ENCODE peak calls at places on chromosomes 5 and 9, in seven cellular contexts. One of them, this sample, is unnamed.

GRCh38 chr9:135858491-135859185 is 48.7 kb downstream of the CAMSAP1 start:
- DNase-seq in Calu3: no peak
- DNase-seq in nephron progenitor cell: no peak
- DNase-seq in fibroblast of the conjunctiva: no peak
- DNase-seq in HCT116: no peak
- DNase-seq in kidney tubule cell: peak; percentile 29
- DNase-seq in GM19239: no peak
- DNase-seq in this sample: no peak

GRCh38 chr5:151434570-151435237 is 12.7 kb upstream of the SLC36A1 start:
- DNase-seq in Calu3: no peak
- DNase-seq in nephron progenitor cell: no peak
- DNase-seq in fibroblast of the conjunctiva: no peak
- DNase-seq in HCT116: no peak
- DNase-seq in kidney tubule cell: no peak
- DNase-seq in GM19239: no peak
- DNase-seq in this sample: no peak

GRCh38 chr5:141022384-141022783 is 28.8 kb upstream of the PCDHB1 start:
- DNase-seq in Calu3: no peak
- DNase-seq in nephron progenitor cell: no peak
- DNase-seq in fibroblast of the conjunctiva: no peak
- DNase-seq in HCT116: no peak
- DNase-seq in kidney tubule cell: no peak
- DNase-seq in GM19239: no peak
- DNase-seq in this sample: no peak

GRCh38 chr5:68071731-68072130 is 143.8 kb upstream of the PIK3R1 start:
- DNase-seq in Calu3: no peak
- DNase-seq in nephron progenitor cell: no peak
- DNase-seq in fibroblast of the conjunctiva: no peak
- DNase-seq in HCT116: no peak
- DNase-seq in kidney tubule cell: no peak
- DNase-seq in GM19239: no peak
- DNase-seq in this sample: peak; percentile 10

GRCh38 chr9:123391233-123391632 is 35.2 kb downstream of the CRB2 start:
- DNase-seq in Calu3: no peak
- DNase-seq in nephron progenitor cell: no peak
- DNase-seq in fibroblast of the conjunctiva: no peak
- DNase-seq in HCT116: no peak
- DNase-seq in kidney tubule cell: no peak
- DNase-seq in GM19239: no peak
- DNase-seq in this sample: no peak

GRCh38 chr5:27388755-27389154 is 350.4 kb upstream of the CDH9 start:
- DNase-seq in Calu3: no peak
- DNase-seq in nephron progenitor cell: no peak
- DNase-seq in fibroblast of the conjunctiva: no peak
- DNase-seq in HCT116: no peak
- DNase-seq in kidney tubule cell: peak; percentile 58
- DNase-seq in GM19239: no peak
- DNase-seq in this sample: no peak

GRCh38 chr9:123776856-123777560 is 152.9 kb downstream of the DENND1A start:
- DNase-seq in Calu3: no peak
- DNase-seq in nephron progenitor cell: no peak
- DNase-seq in fibroblast of the conjunctiva: no peak
- DNase-seq in HCT116: no peak
- DNase-seq in kidney tubule cell: no peak
- DNase-seq in GM19239: no peak
- DNase-seq in this sample: no peak

GRCh38 chr9:16787724-16788123 is 82.7 kb downstream of the BNC2 start:
- DNase-seq in Calu3: no peak
- DNase-seq in nephron progenitor cell: no peak
- DNase-seq in fibroblast of the conjunctiva: no peak
- DNase-seq in HCT116: no peak
- DNase-seq in kidney tubule cell: peak; percentile 18
- DNase-seq in GM19239: no peak
- DNase-seq in this sample: no peak

GRCh38 chr5:4563400-4563799 is 576.7 kb upstream of the ADAMTS16 start:
- DNase-seq in Calu3: no peak
- DNase-seq in nephron progenitor cell: peak; percentile 40
- DNase-seq in fibroblast of the conjunctiva: peak; percentile 22
- DNase-seq in HCT116: no peak
- DNase-seq in kidney tubule cell: peak; percentile 32
- DNase-seq in GM19239: no peak
- DNase-seq in this sample: no peak

GRCh38 chr9:132670359-132670815 is at the start of gene GTF3C4:
- DNase-seq in Calu3: peak; percentile 74
- DNase-seq in nephron progenitor cell: peak; percentile 90
- DNase-seq in fibroblast of the conjunctiva: peak; percentile 48
- DNase-seq in HCT116: peak; percentile 46
- DNase-seq in kidney tubule cell: peak; percentile 82
- DNase-seq in GM19239: peak; percentile 69
- DNase-seq in this sample: peak; percentile 95

GRCh38 chr5:149445739-149446369 is 66.8 kb upstream of the IL17B start:
- DNase-seq in Calu3: no peak
- DNase-seq in nephron progenitor cell: no peak
- DNase-seq in fibroblast of the conjunctiva: peak; percentile 82
- DNase-seq in HCT116: no peak
- DNase-seq in kidney tubule cell: peak; percentile 97
- DNase-seq in GM19239: no peak
- DNase-seq in this sample: no peak

GRCh38 chr9:137382728-137383452 is 40.1 kb downstream of the EXD3 start:
- DNase-seq in Calu3: no peak
- DNase-seq in nephron progenitor cell: no peak
- DNase-seq in fibroblast of the conjunctiva: no peak
- DNase-seq in HCT116: no peak
- DNase-seq in kidney tubule cell: no peak
- DNase-seq in GM19239: no peak
- DNase-seq in this sample: no peak

GRCh38 chr5:84364043-84364442 is 20.6 kb downstream of the EDIL3 start:
- DNase-seq in Calu3: no peak
- DNase-seq in nephron progenitor cell: no peak
- DNase-seq in fibroblast of the conjunctiva: no peak
- DNase-seq in HCT116: no peak
- DNase-seq in kidney tubule cell: no peak
- DNase-seq in GM19239: no peak
- DNase-seq in this sample: no peak

GRCh38 chr5:127589309-127590036 is 59.4 kb upstream of the CTXN3 start:
- DNase-seq in Calu3: no peak
- DNase-seq in nephron progenitor cell: no peak
- DNase-seq in fibroblast of the conjunctiva: no peak
- DNase-seq in HCT116: no peak
- DNase-seq in kidney tubule cell: no peak
- DNase-seq in GM19239: no peak
- DNase-seq in this sample: no peak

GRCh38 chr9:129852575-129852974 is 17.3 kb downstream of the USP20 start:
- DNase-seq in Calu3: no peak
- DNase-seq in nephron progenitor cell: no peak
- DNase-seq in fibroblast of the conjunctiva: no peak
- DNase-seq in HCT116: no peak
- DNase-seq in kidney tubule cell: no peak
- DNase-seq in GM19239: no peak
- DNase-seq in this sample: no peak

GRCh38 chr9:94805585-94805984 is 79.1 kb downstream of the AOPEP start:
- DNase-seq in Calu3: peak; percentile 75
- DNase-seq in nephron progenitor cell: no peak
- DNase-seq in fibroblast of the conjunctiva: peak; percentile 62
- DNase-seq in HCT116: peak; percentile 33
- DNase-seq in kidney tubule cell: peak; percentile 72
- DNase-seq in GM19239: no peak
- DNase-seq in this sample: no peak

GRCh38 chr9:109586993-109587392 is 88.9 kb upstream of the PTPN3 start:
- DNase-seq in Calu3: no peak
- DNase-seq in nephron progenitor cell: no peak
- DNase-seq in fibroblast of the conjunctiva: no peak
- DNase-seq in HCT116: no peak
- DNase-seq in kidney tubule cell: no peak
- DNase-seq in GM19239: no peak
- DNase-seq in this sample: no peak

GRCh38 chr9:111661802-111662491 is 542 bp downstream of the GNG10 start:
- DNase-seq in Calu3: peak; percentile 25
- DNase-seq in nephron progenitor cell: no peak
- DNase-seq in fibroblast of the conjunctiva: no peak
- DNase-seq in HCT116: no peak
- DNase-seq in kidney tubule cell: peak; percentile 57
- DNase-seq in GM19239: peak; percentile 55
- DNase-seq in this sample: peak; percentile 58

GRCh38 chr5:173902743-173903142 is 14.6 kb downstream of the CPEB4 start:
- DNase-seq in Calu3: no peak
- DNase-seq in nephron progenitor cell: no peak
- DNase-seq in fibroblast of the conjunctiva: no peak
- DNase-seq in HCT116: no peak
- DNase-seq in kidney tubule cell: no peak
- DNase-seq in GM19239: no peak
- DNase-seq in this sample: no peak

GRCh38 chr5:61332891-61333350 is 863 bp downstream of the ZSWIM6 start:
- DNase-seq in Calu3: peak; percentile 34
- DNase-seq in nephron progenitor cell: no peak
- DNase-seq in fibroblast of the conjunctiva: no peak
- DNase-seq in HCT116: no peak
- DNase-seq in kidney tubule cell: peak; percentile 80
- DNase-seq in GM19239: peak; percentile 19
- DNase-seq in this sample: peak; percentile 56

GRCh38 chr9:73370053-73370452 is 218.4 kb downstream of the ANXA1 start:
- DNase-seq in Calu3: no peak
- DNase-seq in nephron progenitor cell: no peak
- DNase-seq in fibroblast of the conjunctiva: no peak
- DNase-seq in HCT116: no peak
- DNase-seq in kidney tubule cell: no peak
- DNase-seq in GM19239: no peak
- DNase-seq in this sample: no peak

GRCh38 chr5:175002128-175002527 is 277.7 kb downstream of the MSX2 start:
- DNase-seq in Calu3: no peak
- DNase-seq in nephron progenitor cell: no peak
- DNase-seq in fibroblast of the conjunctiva: no peak
- DNase-seq in HCT116: no peak
- DNase-seq in kidney tubule cell: no peak
- DNase-seq in GM19239: no peak
- DNase-seq in this sample: no peak

GRCh38 chr9:1995084-1995483 is 20.1 kb upstream of the SMARCA2 start:
- DNase-seq in Calu3: no peak
- DNase-seq in nephron progenitor cell: no peak
- DNase-seq in fibroblast of the conjunctiva: no peak
- DNase-seq in HCT116: no peak
- DNase-seq in kidney tubule cell: no peak
- DNase-seq in GM19239: no peak
- DNase-seq in this sample: no peak

GRCh38 chr9:14051459-14051858 is 262.5 kb downstream of the NFIB start:
- DNase-seq in Calu3: no peak
- DNase-seq in nephron progenitor cell: no peak
- DNase-seq in fibroblast of the conjunctiva: no peak
- DNase-seq in HCT116: no peak
- DNase-seq in kidney tubule cell: no peak
- DNase-seq in GM19239: no peak
- DNase-seq in this sample: no peak

GRCh38 chr5:59560553-59560952 is 333.0 kb downstream of the PDE4D start:
- DNase-seq in Calu3: no peak
- DNase-seq in nephron progenitor cell: no peak
- DNase-seq in fibroblast of the conjunctiva: no peak
- DNase-seq in HCT116: no peak
- DNase-seq in kidney tubule cell: no peak
- DNase-seq in GM19239: no peak
- DNase-seq in this sample: no peak

GRCh38 chr5:14739961-14740360 is 75.4 kb downstream of the OTULIN start:
- DNase-seq in Calu3: no peak
- DNase-seq in nephron progenitor cell: no peak
- DNase-seq in fibroblast of the conjunctiva: no peak
- DNase-seq in HCT116: no peak
- DNase-seq in kidney tubule cell: no peak
- DNase-seq in GM19239: no peak
- DNase-seq in this sample: no peak

GRCh38 chr9:133135193-133135745 is 14.2 kb upstream of the RALGDS start:
- DNase-seq in Calu3: peak; percentile 89
- DNase-seq in nephron progenitor cell: no peak
- DNase-seq in fibroblast of the conjunctiva: peak; percentile 49
- DNase-seq in HCT116: peak; percentile 90
- DNase-seq in kidney tubule cell: peak; percentile 98
- DNase-seq in GM19239: no peak
- DNase-seq in this sample: no peak

GRCh38 chr5:150656191-150657132 is 4.6 kb upstream of the MYOZ3 start:
- DNase-seq in Calu3: peak; percentile 88
- DNase-seq in nephron progenitor cell: peak; percentile 89
- DNase-seq in fibroblast of the conjunctiva: peak; percentile 37
- DNase-seq in HCT116: no peak
- DNase-seq in kidney tubule cell: peak; percentile 66
- DNase-seq in GM19239: peak; percentile 95
- DNase-seq in this sample: peak; percentile 93

GRCh38 chr5:112687306-112687705 is 50.4 kb upstream of the APC start:
- DNase-seq in Calu3: no peak
- DNase-seq in nephron progenitor cell: no peak
- DNase-seq in fibroblast of the conjunctiva: no peak
- DNase-seq in HCT116: no peak
- DNase-seq in kidney tubule cell: no peak
- DNase-seq in GM19239: no peak
- DNase-seq in this sample: no peak

GRCh38 chr5:156922207-156922792 is 40.7 kb downstream of the TIMD4 start:
- DNase-seq in Calu3: no peak
- DNase-seq in nephron progenitor cell: no peak
- DNase-seq in fibroblast of the conjunctiva: no peak
- DNase-seq in HCT116: no peak
- DNase-seq in kidney tubule cell: no peak
- DNase-seq in GM19239: no peak
- DNase-seq in this sample: peak; percentile 36

GRCh38 chr9:15696979-15697378 is 144.1 kb downstream of the CCDC171 start:
- DNase-seq in Calu3: no peak
- DNase-seq in nephron progenitor cell: no peak
- DNase-seq in fibroblast of the conjunctiva: no peak
- DNase-seq in HCT116: no peak
- DNase-seq in kidney tubule cell: no peak
- DNase-seq in GM19239: no peak
- DNase-seq in this sample: no peak

GRCh38 chr9:129362287-129363098 is 184.4 kb upstream of the IER5L start:
- DNase-seq in Calu3: peak; percentile 72
- DNase-seq in nephron progenitor cell: no peak
- DNase-seq in fibroblast of the conjunctiva: no peak
- DNase-seq in HCT116: no peak
- DNase-seq in kidney tubule cell: peak; percentile 89
- DNase-seq in GM19239: no peak
- DNase-seq in this sample: no peak

GRCh38 chr9:131575121-131575640 is 29.9 kb downstream of the PRRT1B start:
- DNase-seq in Calu3: no peak
- DNase-seq in nephron progenitor cell: no peak
- DNase-seq in fibroblast of the conjunctiva: no peak
- DNase-seq in HCT116: no peak
- DNase-seq in kidney tubule cell: no peak
- DNase-seq in GM19239: no peak
- DNase-seq in this sample: no peak

GRCh38 chr5:79974896-79975295 is 16.2 kb downstream of the MTX3 start:
- DNase-seq in Calu3: no peak
- DNase-seq in nephron progenitor cell: no peak
- DNase-seq in fibroblast of the conjunctiva: no peak
- DNase-seq in HCT116: peak; percentile 40
- DNase-seq in kidney tubule cell: peak; percentile 85
- DNase-seq in GM19239: no peak
- DNase-seq in this sample: no peak

GRCh38 chr5:18048449-18048848 is 414.2 kb downstream of the TAF11L14 start:
- DNase-seq in Calu3: no peak
- DNase-seq in nephron progenitor cell: no peak
- DNase-seq in fibroblast of the conjunctiva: no peak
- DNase-seq in HCT116: no peak
- DNase-seq in kidney tubule cell: no peak
- DNase-seq in GM19239: no peak
- DNase-seq in this sample: no peak

GRCh38 chr9:99811598-99812383 is 9.9 kb upstream of the NR4A3 start:
- DNase-seq in Calu3: no peak
- DNase-seq in nephron progenitor cell: no peak
- DNase-seq in fibroblast of the conjunctiva: no peak
- DNase-seq in HCT116: no peak
- DNase-seq in kidney tubule cell: peak; percentile 9
- DNase-seq in GM19239: no peak
- DNase-seq in this sample: peak; percentile 30

GRCh38 chr9:107727113-107727780 is 237.7 kb upstream of the KLF4 start:
- DNase-seq in Calu3: no peak
- DNase-seq in nephron progenitor cell: no peak
- DNase-seq in fibroblast of the conjunctiva: no peak
- DNase-seq in HCT116: no peak
- DNase-seq in kidney tubule cell: peak; percentile 12
- DNase-seq in GM19239: no peak
- DNase-seq in this sample: no peak

GRCh38 chr9:124815601-124816000 is 37.7 kb upstream of the WDR38 start:
- DNase-seq in Calu3: no peak
- DNase-seq in nephron progenitor cell: no peak
- DNase-seq in fibroblast of the conjunctiva: no peak
- DNase-seq in HCT116: no peak
- DNase-seq in kidney tubule cell: no peak
- DNase-seq in GM19239: no peak
- DNase-seq in this sample: no peak